ENCODE peak calls at places on chromosomes 4 and X, in five cellular contexts. X is transverse colon, V is H54, B is gastrocnemius medialis, M is sigmoid colon. U is an unnamed sample.

GRCh38 chr4:151045907-151046306 is 30.8 kb upstream of the LRBA start:
- DNase-seq in X (no peak), M (no peak), B (no peak), V (no peak), U (no peak)

GRCh38 chr4:116001291-116001690 is 887.9 kb upstream of the NDST4 start:
- DNase-seq in X (no peak), B (no peak), M (no peak), V (no peak), U (no peak)

GRCh38 chr4:94507708-94508107 is 56.0 kb downstream of the PDLIM5 start:
- DNase-seq in M (no peak), X (peak), V (no peak), B (peak), U (no peak)

GRCh38 chr4:87118826-87119225 is 101.6 kb downstream of the KLHL8 start:
- DNase-seq in V (no peak), M (no peak), B (no peak), X (no peak), U (no peak)

GRCh38 chr4:7564242-7564641 is 129.5 kb upstream of the PSAPL1 start:
- DNase-seq in M (no peak), B (no peak), V (no peak), X (no peak), U (no peak)

GRCh38 chrX:84186603-84187358 is 1.2 kb downstream of the RPS6KA6 start:
- DNase-seq in V (no peak), M (no peak), B (no peak), X (peak), U (no peak)

GRCh38 chr4:179709961-179710624 is 2267.9 kb upstream of the AGA start:
- DNase-seq in V (no peak), M (no peak), B (no peak), X (no peak), U (no peak)

GRCh38 chr4:86542319-86543027 is 51.6 kb upstream of the PTPN13 start:
- DNase-seq in V (no peak), X (no peak), M (no peak), B (no peak), U (no peak)

GRCh38 chrX:65894138-65894537 is 145.7 kb downstream of the VSIG4 start:
- DNase-seq in V (no peak), B (no peak), X (peak), M (no peak), U (no peak)

GRCh38 chr4:70946944-70947343 is 44.8 kb downstream of the MOB1B start:
- DNase-seq in M (no peak), X (no peak), B (no peak), V (no peak), U (no peak)

GRCh38 chr4:35723973-35724372 is 520.3 kb downstream of the ARAP2 start:
- DNase-seq in M (no peak), X (no peak), B (no peak), V (no peak), U (no peak)

GRCh38 chrX:38232287-38232686 is 11.6 kb upstream of the SRPX start:
- DNase-seq in X (no peak), V (no peak), M (no peak), B (no peak), U (no peak)

GRCh38 chr4:74793757-74794340 is 474 bp downstream of the BTC start:
- DNase-seq in V (peak), B (no peak), M (peak), X (peak), U (no peak)

GRCh38 chr4:168923526-168924194 is 86.4 kb downstream of the CBR4 start:
- DNase-seq in B (peak), M (no peak), V (no peak), X (peak), U (peak)

GRCh38 chr4:112348488-112349158 is 51.5 kb downstream of the ALPK1 start:
- DNase-seq in M (no peak), B (peak), V (peak), X (no peak), U (peak)

GRCh38 chr4:151801547-151802516 is 41.0 kb upstream of the GATB start:
- DNase-seq in X (peak), B (no peak), V (no peak), M (no peak), U (no peak)

GRCh38 chr4:2744576-2745270 is 11.4 kb downstream of the TNIP2 start:
- DNase-seq in V (no peak), M (no peak), B (no peak), X (no peak), U (no peak)

GRCh38 chr4:159012381-159012780 is 90.5 kb upstream of the RAPGEF2 start:
- DNase-seq in V (no peak), B (no peak), M (no peak), X (no peak), U (no peak)

GRCh38 chr4:153684182-153685073 is at the start of gene TLR2:
- DNase-seq in X (peak), M (peak), B (peak), V (no peak), U (peak)

GRCh38 chr4:82790060-82790660 is 8.4 kb downstream of the SCD5 start:
- DNase-seq in B (no peak), X (no peak), M (no peak), V (no peak), U (no peak)

GRCh38 chr4:80507077-80507476 is 171.5 kb downstream of the CFAP299 start:
- DNase-seq in M (no peak), V (no peak), B (no peak), X (no peak), U (no peak)

GRCh38 chrX:150610038-150610437 is 41.6 kb downstream of the MTM1 start:
- DNase-seq in X (no peak), B (no peak), M (no peak), V (no peak), U (no peak)

GRCh38 chrX:70621743-70622142 is 177.1 kb downstream of the DLG3 start:
- DNase-seq in V (no peak), M (no peak), X (no peak), B (no peak), U (no peak)

GRCh38 chrX:41095174-41095573 is 9.9 kb downstream of the USP9X start:
- DNase-seq in B (no peak), X (no peak), M (no peak), V (no peak), U (no peak)

GRCh38 chrX:149527705-149528104 is 13.1 kb upstream of the EOLA1 start:
- DNase-seq in V (no peak), B (no peak), M (no peak), X (no peak), U (no peak)

GRCh38 chr4:64582492-64582891 is 173.2 kb upstream of the TECRL start:
- DNase-seq in B (no peak), M (no peak), V (no peak), X (no peak), U (no peak)

GRCh38 chrX:24956828-24957227 is 58.9 kb downstream of the ARX start:
- DNase-seq in B (no peak), V (no peak), M (no peak), X (no peak), U (no peak)

GRCh38 chrX:2781226-2781571 is 29.4 kb downstream of the XG start:
- DNase-seq in M (no peak), V (no peak), B (no peak), X (no peak), U (no peak)

GRCh38 chr4:7826909-7827306 is 112.8 kb downstream of the AFAP1 start:
- DNase-seq in M (peak), X (no peak), B (no peak), V (no peak), U (no peak)

GRCh38 chr4:38226170-38226569 is 266.0 kb downstream of the PTTG2 start:
- DNase-seq in B (no peak), M (no peak), X (no peak), V (no peak), U (no peak)

GRCh38 chr4:189941005-189941450 is 356 bp downstream of the FRG1 start:
- DNase-seq in V (no peak), X (no peak), M (no peak), B (no peak), U (no peak)

GRCh38 chr4:189940178-189941004 is at the start of gene FRG1:
- DNase-seq in X (peak), B (peak), M (peak), V (peak), U (peak)
- TF ChIP-seq POLR2A in X (peak), B (peak), M (peak), V (peak), U (peak)

GRCh38 chrX:8447367-8447766 is 17.3 kb upstream of the VCX3B start:
- DNase-seq in X (no peak), V (no peak), M (no peak), B (no peak), U (no peak)
- TF ChIP-seq POLR2A in X (no peak), V (no peak), M (no peak), B (no peak), U (no peak)

GRCh38 chrX:153692611-153693156 is 5.0 kb downstream of the SLC6A8 start:
- DNase-seq in V (no peak), X (no peak), B (no peak), M (no peak), U (no peak)
- TF ChIP-seq POLR2A in V (no peak), X (no peak), B (no peak), M (no peak), U (no peak)

DNA sequence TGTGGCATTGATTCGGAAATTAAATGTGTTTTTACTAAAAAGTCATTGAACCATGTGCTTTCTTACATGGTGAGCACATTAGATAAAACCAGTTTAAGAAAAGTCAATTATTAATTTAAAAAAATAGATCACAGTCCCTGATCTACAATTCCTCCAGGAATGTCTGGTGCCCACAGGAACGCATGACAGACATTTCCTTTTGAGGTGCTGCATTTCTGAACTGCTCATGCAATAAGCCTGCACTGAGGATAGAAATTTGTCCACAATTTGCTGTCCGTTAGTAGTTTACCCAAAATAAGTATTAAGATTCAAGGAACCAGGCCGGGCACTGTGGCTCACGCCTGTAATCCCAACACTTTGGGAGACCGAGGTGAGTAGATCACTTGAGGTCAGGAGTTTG is 8.2 kb upstream of the ADAMTS3 start:
- DNase-seq in X (no peak), M (no peak), B (no peak), V (no peak), U (no peak)
- TF ChIP-seq POLR2A in X (no peak), M (no peak), B (no peak), V (no peak), U (no peak)

DNA sequence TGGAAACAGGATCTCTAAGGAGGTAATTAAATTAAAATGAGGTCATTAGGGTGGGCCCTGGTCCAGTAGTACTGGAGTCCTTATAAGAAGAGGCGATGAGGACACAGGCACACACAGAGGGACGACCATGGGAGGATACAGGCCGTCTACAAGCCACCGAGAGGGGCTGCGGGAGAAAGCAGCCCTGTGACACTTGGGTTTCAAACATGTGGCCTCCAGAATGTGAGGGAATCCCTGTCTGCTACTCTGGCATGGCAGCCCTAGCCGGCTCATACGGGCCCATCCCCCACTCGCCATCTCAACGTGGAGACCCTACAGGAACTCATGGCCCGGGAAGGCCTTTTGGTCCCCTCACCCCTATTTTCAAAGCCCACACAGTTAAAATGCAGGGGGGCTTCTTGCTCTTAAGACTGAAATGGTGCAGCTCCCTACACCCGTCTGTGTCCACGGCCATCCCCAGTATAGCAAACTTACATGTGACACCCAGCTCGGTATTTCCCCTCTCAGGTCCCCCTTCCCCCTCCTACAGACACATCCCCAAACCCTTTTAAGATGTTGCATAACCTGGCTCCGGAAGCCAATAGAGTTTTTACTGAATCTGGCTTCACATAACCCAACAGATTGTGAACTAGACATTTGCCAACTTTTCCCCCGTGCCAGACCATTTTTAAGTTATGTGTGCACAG is 124.1 kb upstream of the TBL1X start:
- DNase-seq in V (no peak), X (peak), M (peak), B (no peak), U (no peak)
- TF ChIP-seq POLR2A in V (no peak), X (no peak), M (no peak), B (no peak), U (no peak)

GRCh38 chr4:337143-337931 is at the start of gene ZNF141:
- DNase-seq in M (peak), V (no peak), B (peak), X (peak), U (peak)
- TF ChIP-seq POLR2A in M (peak), V (no peak), B (peak), X (peak), U (peak)

GRCh38 chr4:175373031-175373430 is 439.0 kb downstream of the GPM6A start:
- DNase-seq in X (no peak), V (no peak), B (no peak), M (no peak), U (no peak)

GRCh38 chr4:175378372-175378771 is 433.7 kb downstream of the GPM6A start:
- DNase-seq in X (no peak), B (no peak), M (no peak), V (no peak), U (no peak)

GRCh38 chr4:175376287-175376977 is 435.6 kb downstream of the GPM6A start:
- DNase-seq in V (no peak), M (no peak), X (no peak), B (no peak), U (no peak)

GRCh38 chr4:175380841-175381240 is 431.2 kb downstream of the GPM6A start:
- DNase-seq in B (no peak), X (no peak), M (no peak), V (no peak), U (no peak)

GRCh38 chr4:175377203-175377602 is 434.9 kb downstream of the GPM6A start:
- DNase-seq in X (no peak), M (no peak), V (no peak), B (no peak), U (no peak)
- TF ChIP-seq POLR2A in X (no peak), M (no peak), V (no peak), B (no peak), U (no peak)

GRCh38 chr4:955161-955921 is 18.0 kb downstream of the DGKQ start:
- DNase-seq in B (no peak), V (no peak), M (peak), X (no peak), U (no peak)
- TF ChIP-seq POLR2A in B (no peak), V (no peak), M (no peak), X (no peak), U (no peak)

GRCh38 chrX:55220119-55220794 is at the start of gene PAGE5:
- DNase-seq in B (no peak), V (no peak), M (no peak), X (no peak), U (no peak)
- TF ChIP-seq POLR2A in B (no peak), V (no peak), M (no peak), X (no peak), U (no peak)